ENCODE peak calls at places on chromosomes 2 and 18, in nine cellular contexts. T, Z, U, Q, M, V, L, C and R are unnamed samples.

GRCh38 chr2:234403074-234403473 is 93.8 kb downstream of the ARL4C start:
- DNase-seq in T (no peak), Z (no peak), U (no peak), Q (no peak), M (no peak), V (no peak), L (no peak), C (peak), R (no peak)

GRCh38 chr2:96509114-96509846 is 4.1 kb upstream of the NEURL3 start:
- DNase-seq in T (peak), Z (peak), U (peak), Q (peak), M (peak), V (peak), L (peak), C (peak), R (peak)

GRCh38 chr2:127208313-127208712 is 11.8 kb downstream of the CYP27C1 start:
- DNase-seq in T (no peak), Z (no peak), U (no peak), Q (no peak), M (no peak), V (no peak), L (peak), C (no peak), R (no peak)

GRCh38 chr18:39647627-39648502 is 2082.3 kb upstream of the CELF4 start:
- DNase-seq in T (no peak), Z (peak), U (no peak), Q (peak), M (no peak), V (no peak), L (peak), C (peak), R (no peak)

GRCh38 chr2:106025796-106026195 is 168.3 kb downstream of the UXS1 start:
- DNase-seq in T (no peak), Z (no peak), U (no peak), Q (no peak), M (no peak), V (no peak), L (no peak), C (no peak), R (no peak)

GRCh38 chr2:48849770-48850169 is 94.2 kb upstream of the LHCGR start:
- DNase-seq in T (no peak), Z (no peak), U (no peak), Q (no peak), M (no peak), V (no peak), L (no peak), C (no peak), R (no peak)

GRCh38 chr2:68292108-68292710 is 27.5 kb downstream of the CNRIP1 start:
- DNase-seq in T (peak), Z (no peak), U (no peak), Q (peak), M (peak), V (no peak), L (peak), C (peak), R (no peak)

GRCh38 chr2:164061129-164061746 is 325.4 kb upstream of the FIGN start:
- DNase-seq in T (peak), Z (no peak), U (no peak), Q (peak), M (no peak), V (no peak), L (no peak), C (peak), R (no peak)

GRCh38 chr2:8684885-8685696 is 3.2 kb downstream of the ID2 start:
- DNase-seq in T (peak), Z (no peak), U (peak), Q (no peak), M (no peak), V (peak), L (peak), C (peak), R (peak)

GRCh38 chr2:203534486-203535077 is 519 bp downstream of the RAPH1 start:
- DNase-seq in T (no peak), Z (no peak), U (peak), Q (no peak), M (peak), V (no peak), L (no peak), C (no peak), R (peak)

GRCh38 chr2:170929686-170930050 is 615 bp downstream of the GORASP2 start:
- DNase-seq in T (peak), Z (no peak), U (peak), Q (peak), M (peak), V (no peak), L (no peak), C (peak), R (peak)

GRCh38 chr2:45134726-45135125 is 125.5 kb upstream of the SIX2 start:
- DNase-seq in T (no peak), Z (no peak), U (no peak), Q (no peak), M (peak), V (no peak), L (no peak), C (peak), R (no peak)

GRCh38 chr2:140526575-140526974 is 1604.2 kb downstream of the LRP1B start:
- DNase-seq in T (no peak), Z (no peak), U (no peak), Q (no peak), M (no peak), V (no peak), L (no peak), C (peak), R (no peak)

GRCh38 chr18:11178951-11179549 is 29.7 kb upstream of the PIEZO2 start:
- DNase-seq in T (no peak), Z (no peak), U (no peak), Q (no peak), M (no peak), V (no peak), L (no peak), C (peak), R (no peak)

GRCh38 chr2:167294775-167295140 is 406.5 kb downstream of the XIRP2 start:
- DNase-seq in T (no peak), Z (no peak), U (no peak), Q (no peak), M (peak), V (no peak), L (no peak), C (no peak), R (no peak)

GRCh38 chr2:234827096-234827860 is 124.5 kb upstream of the SH3BP4 start:
- DNase-seq in T (no peak), Z (no peak), U (no peak), Q (no peak), M (no peak), V (no peak), L (no peak), C (peak), R (no peak)

GRCh38 chr2:66541646-66542045 is 106.7 kb downstream of the MEIS1 start:
- DNase-seq in T (no peak), Z (no peak), U (no peak), Q (no peak), M (no peak), V (no peak), L (no peak), C (no peak), R (no peak)

GRCh38 chr2:158586491-158586890 is 129.7 kb downstream of the PKP4 start:
- DNase-seq in T (no peak), Z (no peak), U (no peak), Q (no peak), M (no peak), V (no peak), L (no peak), C (peak), R (no peak)

GRCh38 chr2:137829251-137829650 is 135.0 kb upstream of the HNMT start:
- DNase-seq in T (no peak), Z (no peak), U (no peak), Q (no peak), M (no peak), V (no peak), L (peak), C (no peak), R (no peak)

GRCh38 chr2:54457326-54458023 is 1.3 kb downstream of the SPTBN1 start:
- DNase-seq in T (no peak), Z (no peak), U (no peak), Q (peak), M (peak), V (no peak), L (peak), C (peak), R (no peak)

GRCh38 chr2:43217228-43218220 is 8.9 kb downstream of the ZFP36L2 start:
- DNase-seq in T (no peak), Z (no peak), U (no peak), Q (no peak), M (no peak), V (no peak), L (peak), C (no peak), R (no peak)

GRCh38 chr2:225725726-225726125 is 326.2 kb downstream of the NYAP2 start:
- DNase-seq in T (no peak), Z (no peak), U (no peak), Q (no peak), M (no peak), V (no peak), L (no peak), C (no peak), R (no peak)

GRCh38 chr2:215843579-215843978 is 169.8 kb downstream of the MREG start:
- DNase-seq in T (no peak), Z (no peak), U (no peak), Q (no peak), M (no peak), V (no peak), L (no peak), C (peak), R (no peak)

GRCh38 chr2:151946856-151947523 is 118.8 kb upstream of the ARL5A start:
- DNase-seq in T (peak), Z (no peak), U (peak), Q (peak), M (peak), V (peak), L (no peak), C (peak), R (no peak)